ENCODE peak calls at places on chromosomes 16 and 17, in six cellular contexts. B is neural progenitor cell; G is stimulated activated CD4-positive, alpha-beta T cell treated with anti-CD3 and anti-CD28 coated beads, TNF-alpha, amount 100 ng/mL, for 48 hours; D is activated naive CD8-positive, alpha-beta T cell treated with anti-CD3 and anti-CD28 coated beads, Interleukin-2, amount 50 U/mL, for 24 hours; J is tibial artery; A is skeletal muscle cell. Q is an unnamed sample.

GRCh38 chr17:27783951-27784350 is 16.4 kb downstream of the NOS2 start:
- DNase-seq in J (no peak), G (no peak), B (no peak), A (no peak), D (no peak), Q (no peak)

GRCh38 chr16:79500305-79500704 is 100.2 kb downstream of the MAF start:
- DNase-seq in J (no peak), B (no peak), G (no peak), D (no peak), A (no peak), Q (no peak)

GRCh38 chr16:17304124-17304813 is 166.5 kb downstream of the XYLT1 start:
- DNase-seq in B (no peak), J (no peak), A (no peak), G (no peak), D (no peak), Q (no peak)

GRCh38 chr17:45265823-45266222 is 3.9 kb upstream of the SPATA32 start:
- DNase-seq in A (peak), B (no peak), G (no peak), D (no peak), J (no peak), Q (no peak)

GRCh38 chr16:9268446-9268845 is 177.0 kb downstream of the HAPSTR1 start:
- DNase-seq in D (no peak), A (no peak), J (no peak), B (no peak), G (no peak), Q (no peak)

GRCh38 chr17:30222741-30223175 is 12.7 kb downstream of the SLC6A4 start:
- DNase-seq in G (no peak), J (no peak), A (no peak), D (no peak), B (peak), Q (no peak)

GRCh38 chr17:73018599-73018998 is 73.9 kb downstream of the SLC39A11 start:
- DNase-seq in A (no peak), B (no peak), G (no peak), D (no peak), J (no peak), Q (no peak)

GRCh38 chr17:63834431-63835166 is 7.1 kb upstream of the FTSJ3 start:
- DNase-seq in G (peak), A (peak), B (peak), D (peak), J (peak), Q (peak)